ENCODE peak calls at places on chromosomes 11 and 22, in seven cellular contexts. D, W, E, Z, L, O and M are unnamed samples.

GRCh38 chr11:114988644-114989043 is 310.3 kb downstream of the NXPE2 start:
- DNase-seq in Z (no peak), W (no peak), D (no peak), O (no peak), E (no peak), L (no peak), M (no peak)

GRCh38 chr11:118935381-118935780 is 9.7 kb upstream of the BCL9L start:
- DNase-seq in Z (no peak), L (no peak), W (no peak), E (no peak), D (no peak), O (no peak), M (no peak)

GRCh38 chr11:119683783-119684182 is 45.2 kb downstream of the NECTIN1 start:
- DNase-seq in W (no peak), O (no peak), L (no peak), Z (no peak), E (no peak), D (no peak), M (no peak)

GRCh38 chr11:109697140-109697843 is 275.3 kb downstream of the C11orf87 start:
- DNase-seq in W (peak), L (no peak), D (peak), O (no peak), E (no peak), Z (no peak), M (peak)

GRCh38 chr11:44628730-44629361 is 63.4 kb downstream of the CD82 start:
- DNase-seq in Z (no peak), E (no peak), D (no peak), O (no peak), L (no peak), W (no peak), M (no peak)

GRCh38 chr11:43573233-43573632 is 107.3 kb upstream of the HSD17B12 start:
- DNase-seq in W (peak), Z (no peak), L (no peak), D (peak), O (no peak), E (no peak), M (no peak)

GRCh38 chr11:90722552-90723190 is 499.8 kb upstream of the CHORDC1 start:
- DNase-seq in E (no peak), L (no peak), D (peak), Z (no peak), O (no peak), W (no peak), M (no peak)

GRCh38 chr22:30813936-30814335 is 119.3 kb downstream of the OSBP2 start:
- DNase-seq in D (no peak), W (no peak), O (no peak), L (no peak), Z (no peak), E (peak), M (no peak)

GRCh38 chr11:30879322-30880020 is 293.3 kb upstream of the MPPED2 start:
- DNase-seq in W (no peak), O (no peak), E (no peak), D (no peak), L (no peak), Z (peak), M (no peak)

GRCh38 chr11:99614353-99614752 is 593.6 kb downstream of the CNTN5 start:
- DNase-seq in L (no peak), Z (no peak), D (no peak), E (no peak), O (no peak), W (no peak), M (no peak)

GRCh38 chr11:116980136-116980793 is 118.0 kb downstream of the SIK3 start:
- DNase-seq in Z (no peak), O (no peak), L (no peak), D (no peak), E (no peak), W (no peak), M (no peak)

GRCh38 chr22:36319595-36320497 is 66.9 kb downstream of the APOL1 start:
- DNase-seq in L (no peak), O (no peak), Z (no peak), E (no peak), W (no peak), D (no peak), M (no peak)

GRCh38 chr22:24728790-24729637 is 45.5 kb downstream of the PIWIL3 start:
- DNase-seq in E (peak), Z (peak), L (peak), D (peak), W (no peak), O (peak), M (no peak)

GRCh38 chr11:122268601-122269130 is 152.7 kb upstream of the BLID start:
- DNase-seq in Z (no peak), L (no peak), O (no peak), W (no peak), E (no peak), D (no peak), M (no peak)

GRCh38 chr11:117909611-117910382 is 19.4 kb downstream of the TMPRSS13 start:
- DNase-seq in Z (no peak), L (peak), W (no peak), O (no peak), D (no peak), E (no peak), M (no peak)

GRCh38 chr11:17457361-17458104 is 19.1 kb downstream of the ABCC8 start:
- DNase-seq in O (no peak), L (no peak), W (no peak), E (no peak), D (no peak), Z (no peak), M (no peak)

GRCh38 chr22:44360306-44360685 is 47.5 kb upstream of the SHISAL1 start:
- DNase-seq in O (no peak), Z (no peak), L (no peak), E (no peak), D (no peak), W (no peak), M (no peak)

GRCh38 chr22:27391092-27391770 is 410.3 kb downstream of the MN1 start:
- DNase-seq in L (peak), D (no peak), O (no peak), E (no peak), Z (peak), W (no peak), M (no peak)

GRCh38 chr11:28528217-28528616 is 420.0 kb downstream of the METTL15 start:
- DNase-seq in L (no peak), Z (no peak), W (no peak), O (no peak), D (no peak), E (no peak), M (no peak)

GRCh38 chr11:12512132-12512531 is 134.8 kb downstream of the PARVA start:
- DNase-seq in E (no peak), O (no peak), D (no peak), Z (no peak), L (no peak), W (no peak), M (no peak)

GRCh38 chr11:73875380-73875779 is 1.3 kb downstream of the COA4 start:
- DNase-seq in E (no peak), W (no peak), O (no peak), L (no peak), Z (no peak), D (no peak), M (no peak)

GRCh38 chr11:85806876-85807275 is 4.1 kb downstream of the SYTL2 start:
- DNase-seq in Z (no peak), E (no peak), D (no peak), L (no peak), O (no peak), W (no peak), M (no peak)

GRCh38 chr11:70825893-70826540 is 426.4 kb downstream of the SHANK2 start:
- DNase-seq in L (no peak), D (no peak), W (no peak), O (no peak), E (no peak), Z (no peak), M (no peak)

GRCh38 chr11:75555079-75555811 is 6.8 kb upstream of the SERPINH1 start:
- DNase-seq in Z (no peak), L (no peak), O (no peak), W (no peak), E (no peak), D (no peak), M (no peak)

GRCh38 chr22:42939941-42940653 is 74.9 kb downstream of the PACSIN2 start:
- DNase-seq in O (no peak), L (no peak), D (no peak), Z (no peak), E (no peak), W (peak), M (peak)

GRCh38 chr11:130103296-130103814 is 33.7 kb downstream of the APLP2 start:
- DNase-seq in L (no peak), W (peak), Z (no peak), E (no peak), D (no peak), O (no peak), M (no peak)

GRCh38 chr11:43825217-43825816 is 55.3 kb upstream of the ALKBH3 start:
- DNase-seq in Z (no peak), L (no peak), E (no peak), D (peak), W (peak), O (no peak), M (no peak)

GRCh38 chr11:2139118-2139490 is at the start of gene IGF2:
- DNase-seq in Z (no peak), O (no peak), E (no peak), W (no peak), D (no peak), L (no peak), M (no peak)

GRCh38 chr11:57290288-57290687 is 34.5 kb downstream of the TNKS1BP1 start:
- DNase-seq in O (no peak), E (no peak), Z (no peak), L (no peak), W (no peak), D (no peak), M (no peak)

GRCh38 chr11:279966-280761 is 2.0 kb downstream of the NLRP6 start:
- DNase-seq in Z (no peak), L (no peak), O (no peak), W (no peak), D (no peak), E (no peak), M (no peak)

GRCh38 chr11:115676768-115677167 is 172.6 kb upstream of the CADM1 start:
- DNase-seq in Z (no peak), E (no peak), L (no peak), O (no peak), W (no peak), D (no peak), M (no peak)

GRCh38 chr22:48717883-48718817 is 1109.5 kb downstream of the BRD1 start:
- DNase-seq in D (no peak), O (no peak), L (no peak), Z (no peak), W (no peak), E (no peak), M (no peak)

GRCh38 chr22:20613301-20613700 is 105.9 kb downstream of the MED15 start:
- DNase-seq in W (no peak), L (no peak), O (no peak), E (no peak), Z (no peak), D (no peak), M (no peak)